ENCODE peak calls at places on chromosomes 12 and 14, in five cellular contexts. One of them, this sample, is unnamed. For H3K36me3 and H3K4me1, the result is how much of the 10 kb centered on the place peaks cover.

GRCh38 chr12:56931474-56931978 is 2.7 kb downstream of the SDR9C7 start:
- DNase-seq in IMR-90: peak
- DNase-seq in endodermal cell: no peak
- DNase-seq in ascending aorta: no peak
- DNase-seq in body of pancreas: peak
- DNase-seq in this sample: no peak

GRCh38 chr12:119696943-119697342 is 29.0 kb downstream of the PRKAB1 start:
- DNase-seq in ascending aorta: no peak
- DNase-seq in endodermal cell: peak
- DNase-seq in body of pancreas: no peak
- DNase-seq in IMR-90: no peak
- DNase-seq in this sample: no peak

GRCh38 chr12:115295886-115296285 is 611.9 kb upstream of the TBX3 start:
- DNase-seq in ascending aorta: no peak
- DNase-seq in body of pancreas: no peak
- DNase-seq in endodermal cell: no peak
- DNase-seq in IMR-90: no peak
- DNase-seq in this sample: no peak

GRCh38 chr12:104735801-104736200 is 222.3 kb downstream of the SLC41A2 start:
- DNase-seq in ascending aorta: no peak
- DNase-seq in IMR-90: no peak
- DNase-seq in body of pancreas: no peak
- DNase-seq in endodermal cell: no peak
- DNase-seq in this sample: no peak

GRCh38 chr12:67982165-67982563 is 7.1 kb upstream of the IFNG-AS1 start:
- DNase-seq in body of pancreas: no peak
- DNase-seq in ascending aorta: no peak
- DNase-seq in endodermal cell: no peak
- DNase-seq in IMR-90: no peak
- DNase-seq in this sample: no peak

GRCh38 chr12:3838065-3838464 is 35.1 kb downstream of the PARP11 start:
- DNase-seq in IMR-90: no peak
- DNase-seq in body of pancreas: no peak
- DNase-seq in ascending aorta: no peak
- DNase-seq in endodermal cell: no peak
- DNase-seq in this sample: no peak

GRCh38 chr14:97177016-97177415 is 379.8 kb downstream of the VRK1 start:
- DNase-seq in endodermal cell: peak
- DNase-seq in IMR-90: no peak
- DNase-seq in body of pancreas: peak
- DNase-seq in ascending aorta: no peak
- DNase-seq in this sample: peak

GRCh38 chr12:13573698-13574321 is 377.3 kb downstream of the EMP1 start:
- DNase-seq in body of pancreas: no peak
- DNase-seq in IMR-90: peak
- DNase-seq in endodermal cell: no peak
- DNase-seq in ascending aorta: no peak
- DNase-seq in this sample: no peak

GRCh38 chr12:108039794-108040193 is 89.3 kb upstream of the WSCD2 start:
- DNase-seq in IMR-90: no peak
- DNase-seq in body of pancreas: no peak
- DNase-seq in ascending aorta: no peak
- DNase-seq in endodermal cell: no peak
- DNase-seq in this sample: no peak

GRCh38 chr14:38074091-38074490 is 133.6 kb upstream of the SSTR1 start:
- DNase-seq in ascending aorta: no peak
- DNase-seq in endodermal cell: no peak
- DNase-seq in IMR-90: no peak
- DNase-seq in body of pancreas: no peak
- DNase-seq in this sample: no peak

GRCh38 chr12:16796168-16796567 is 190.2 kb upstream of the LMO3 start:
- DNase-seq in ascending aorta: no peak
- DNase-seq in body of pancreas: no peak
- DNase-seq in IMR-90: no peak
- DNase-seq in endodermal cell: no peak
- DNase-seq in this sample: no peak

GRCh38 chr14:94027566-94028449 is 1.7 kb downstream of the OTUB2 start:
- DNase-seq in ascending aorta: no peak
- DNase-seq in body of pancreas: no peak
- DNase-seq in endodermal cell: no peak
- DNase-seq in IMR-90: no peak
- DNase-seq in this sample: no peak

GRCh38 chr12:29589271-29589670 is 91.8 kb upstream of the OVCH1 start:
- DNase-seq in ascending aorta: no peak
- DNase-seq in body of pancreas: no peak
- DNase-seq in IMR-90: peak
- DNase-seq in endodermal cell: no peak
- DNase-seq in this sample: no peak

GRCh38 chr12:2834581-2835491 is at the start of gene NRIP2:
- DNase-seq in body of pancreas: peak
- DNase-seq in ascending aorta: no peak
- DNase-seq in IMR-90: peak
- DNase-seq in endodermal cell: peak
- DNase-seq in this sample: no peak

GRCh38 chr12:57164966-57165365 is 17.5 kb upstream of the LRP1-AS start:
- DNase-seq in ascending aorta: no peak
- DNase-seq in IMR-90: peak
- DNase-seq in endodermal cell: peak
- DNase-seq in body of pancreas: no peak
- DNase-seq in this sample: no peak

GRCh38 chr12:47020211-47020821 is 59.1 kb upstream of the PCED1B start:
- DNase-seq in ascending aorta: no peak
- DNase-seq in IMR-90: no peak
- DNase-seq in body of pancreas: no peak
- DNase-seq in endodermal cell: no peak
- DNase-seq in this sample: no peak

GRCh38 chr12:132641811-132642650 is 23.5 kb downstream of the P2RX2 start:
- DNase-seq in IMR-90: no peak
- DNase-seq in endodermal cell: no peak
- DNase-seq in body of pancreas: no peak
- DNase-seq in ascending aorta: no peak
- DNase-seq in this sample: no peak

GRCh38 chr12:132638541-132639408 is 20.2 kb downstream of the P2RX2 start:
- DNase-seq in endodermal cell: peak
- DNase-seq in ascending aorta: no peak
- DNase-seq in IMR-90: peak
- DNase-seq in body of pancreas: peak
- DNase-seq in this sample: no peak

GRCh38 chr12:132642846-132643835 is 24.6 kb downstream of the P2RX2 start:
- DNase-seq in body of pancreas: no peak
- DNase-seq in ascending aorta: no peak
- DNase-seq in endodermal cell: peak
- DNase-seq in IMR-90: no peak
- DNase-seq in this sample: no peak

GRCh38 chr12:132639996-132640520 is 21.5 kb downstream of the P2RX2 start:
- DNase-seq in IMR-90: no peak
- DNase-seq in ascending aorta: no peak
- DNase-seq in endodermal cell: peak
- DNase-seq in body of pancreas: no peak
- DNase-seq in this sample: no peak

GRCh38 chr12:132640936-132641335 is 22.4 kb downstream of the P2RX2 start:
- DNase-seq in IMR-90: no peak
- DNase-seq in body of pancreas: no peak
- DNase-seq in ascending aorta: no peak
- DNase-seq in endodermal cell: peak
- DNase-seq in this sample: no peak
- H3K36me3 ChIP-seq in IMR-90: under half
- H3K36me3 ChIP-seq in body of pancreas: under half
- H3K36me3 ChIP-seq in ascending aorta: half or more
- H3K36me3 ChIP-seq in endodermal cell: half or more
- H3K36me3 ChIP-seq in this sample: under half

DNA sequence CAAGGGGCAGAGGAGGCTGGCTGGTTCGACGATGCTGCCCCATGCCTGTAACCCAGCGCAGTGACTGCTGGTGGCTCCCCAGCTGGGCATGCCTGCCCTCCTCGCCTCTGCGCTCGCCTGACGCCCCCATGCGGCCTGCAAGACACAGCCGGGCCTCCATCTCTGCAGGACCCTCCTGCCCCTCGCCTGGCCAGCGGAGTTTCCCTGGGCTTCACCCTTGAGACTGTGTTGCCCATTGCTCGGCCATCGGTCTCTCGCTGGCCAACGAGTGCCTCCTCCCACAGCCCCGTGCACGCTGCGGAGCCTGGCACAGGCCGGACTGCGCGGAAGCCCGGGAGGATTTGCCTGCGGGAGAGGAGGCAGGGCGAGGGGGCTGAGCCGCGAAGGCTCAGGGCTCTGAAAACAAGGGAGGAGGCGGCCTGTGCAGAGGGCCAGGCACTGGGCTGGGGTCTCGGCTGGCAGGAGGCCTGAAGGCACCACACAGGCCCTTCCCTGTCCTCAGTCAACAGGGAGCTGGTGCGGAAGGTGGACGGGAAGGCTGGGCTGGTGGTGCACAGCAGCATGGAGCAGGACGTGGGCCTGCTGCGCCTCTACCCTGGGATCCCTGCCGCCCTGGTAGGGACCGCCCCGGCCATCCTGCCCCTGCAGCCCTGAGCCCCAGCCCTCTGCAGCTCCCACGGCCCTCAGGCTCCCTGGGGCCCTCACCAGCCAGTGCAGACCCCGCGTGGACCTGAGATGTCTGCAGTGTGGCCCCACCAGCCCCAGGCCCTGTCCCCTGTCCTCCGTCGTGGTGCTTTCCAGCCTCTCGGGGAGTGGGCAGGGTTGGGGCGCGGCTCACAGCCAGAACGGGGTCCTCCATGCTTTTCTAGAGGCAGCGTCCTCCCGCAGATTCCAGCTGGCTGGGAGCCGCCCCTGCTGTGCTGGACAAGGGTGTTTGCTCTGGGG is 17.8 kb downstream of the ASPG start:
- DNase-seq in ascending aorta: no peak
- DNase-seq in endodermal cell: peak
- DNase-seq in body of pancreas: no peak
- DNase-seq in IMR-90: no peak
- DNase-seq in this sample: no peak
- H3K4me1 ChIP-seq in ascending aorta: under half
- H3K4me1 ChIP-seq in endodermal cell: under half
- H3K4me1 ChIP-seq in body of pancreas: under half
- H3K4me1 ChIP-seq in IMR-90: under half
- H3K4me1 ChIP-seq in this sample: under half

GRCh38 chr14:102081231-102082080 is 5.4 kb downstream of the HSP90AA1 start:
- DNase-seq in ascending aorta: no peak
- DNase-seq in body of pancreas: no peak
- DNase-seq in IMR-90: no peak
- DNase-seq in endodermal cell: no peak
- DNase-seq in this sample: no peak
- H3K4me3 ChIP-seq in ascending aorta: no peak
- H3K4me3 ChIP-seq in body of pancreas: no peak
- H3K4me3 ChIP-seq in IMR-90: no peak
- H3K4me3 ChIP-seq in endodermal cell: peak
- H3K4me3 ChIP-seq in this sample: no peak

DNA sequence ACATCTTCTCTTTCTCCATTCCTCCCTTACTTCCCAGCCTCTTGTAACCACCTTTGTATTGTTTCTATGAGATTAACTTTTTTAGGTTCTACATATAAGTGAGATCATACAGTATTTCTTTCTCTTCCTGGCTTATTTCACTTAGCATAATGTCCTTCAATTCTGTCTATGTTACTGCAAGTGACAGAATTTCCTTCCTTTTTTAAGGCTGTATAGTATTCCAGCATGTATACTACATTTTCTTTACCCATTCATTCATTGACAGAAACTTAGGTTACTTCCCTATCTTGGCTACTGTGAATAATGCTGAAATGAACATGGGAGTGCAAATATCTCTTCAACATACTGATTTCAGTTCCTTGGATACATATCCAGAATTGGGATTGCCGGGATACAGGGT is 18.2 kb downstream of the TMX1 start:
- DNase-seq in endodermal cell: no peak
- DNase-seq in body of pancreas: no peak
- DNase-seq in ascending aorta: no peak
- DNase-seq in IMR-90: no peak
- DNase-seq in this sample: no peak
- H3K36me3 ChIP-seq in endodermal cell: half or more
- H3K36me3 ChIP-seq in body of pancreas: under half
- H3K36me3 ChIP-seq in ascending aorta: under half
- H3K36me3 ChIP-seq in IMR-90: under half
- H3K36me3 ChIP-seq in this sample: under half

DNA sequence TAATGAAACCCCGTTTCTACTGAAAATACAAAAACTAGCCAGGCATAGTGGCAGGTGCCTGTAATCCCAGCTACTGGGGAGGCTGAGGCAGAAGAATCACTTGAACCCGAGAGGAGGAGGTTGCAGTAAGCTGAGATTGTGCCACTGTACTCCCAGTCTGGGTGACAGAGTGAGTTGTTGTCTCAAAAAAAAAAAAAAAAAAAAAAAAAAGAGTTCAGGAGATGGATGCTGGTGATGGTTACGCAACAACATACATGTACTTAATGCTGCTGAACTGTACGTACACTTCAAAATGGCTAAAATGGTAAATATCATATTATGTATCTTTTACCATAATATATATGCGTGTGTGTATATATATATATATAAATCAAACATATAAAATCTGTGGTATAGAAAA is 29.0 kb downstream of the ACTN1 start:
- DNase-seq in ascending aorta: no peak
- DNase-seq in endodermal cell: no peak
- DNase-seq in body of pancreas: no peak
- DNase-seq in IMR-90: peak
- DNase-seq in this sample: no peak
- H3K4me1 ChIP-seq in ascending aorta: half or more
- H3K4me1 ChIP-seq in endodermal cell: under half
- H3K4me1 ChIP-seq in body of pancreas: half or more
- H3K4me1 ChIP-seq in IMR-90: half or more
- H3K4me1 ChIP-seq in this sample: under half